ENCODE peak calls at places on chromosomes 11 and 22, in six cellular contexts. K, P, C, A, E and T are unnamed samples. For H3K4me1, the result is how much of the 10 kb centered on the place peaks cover.

GRCh38 chr22:31806751-31807150 is 52.9 kb downstream of the DEPDC5 start:
- DNase-seq in P (no peak), C (no peak), K (no peak), A (no peak), E (no peak), T (no peak)

GRCh38 chr11:35390737-35391682 is 28.3 kb downstream of the SLC1A2 start:
- DNase-seq in A (peak), P (no peak), E (no peak), K (peak), C (no peak), T (no peak)

GRCh38 chr22:42906605-42907338 is 49.7 kb upstream of the ARFGAP3 start:
- DNase-seq in A (no peak), C (no peak), E (peak), K (no peak), P (peak), T (peak)

GRCh38 chr11:8717544-8717875 is 34.9 kb downstream of the RPL27A start:
- DNase-seq in E (no peak), P (no peak), A (no peak), C (no peak), K (no peak), T (no peak)

GRCh38 chr11:28618426-28618825 is 510.2 kb downstream of the METTL15 start:
- DNase-seq in P (no peak), K (no peak), A (no peak), E (no peak), C (no peak), T (no peak)

GRCh38 chr11:118098996-118099837 is 12.5 kb upstream of the SMIM35 start:
- DNase-seq in C (no peak), E (peak), A (no peak), K (no peak), P (no peak), T (no peak)

GRCh38 chr11:83611616-83612015 is 325.4 kb upstream of the CCDC90B start:
- DNase-seq in P (no peak), C (no peak), K (no peak), A (no peak), E (no peak), T (no peak)

GRCh38 chr11:27285761-27286160 is 77.3 kb downstream of the CCDC34 start:
- DNase-seq in C (no peak), A (no peak), K (no peak), E (peak), P (no peak), T (no peak)

GRCh38 chr11:126419801-126420729 is 64.6 kb downstream of the ST3GAL4 start:
- DNase-seq in K (no peak), C (no peak), P (no peak), E (no peak), A (no peak), T (no peak)

GRCh38 chr11:128328955-128329551 is 258.3 kb downstream of the ETS1 start:
- DNase-seq in P (no peak), K (no peak), C (no peak), E (peak), A (no peak), T (peak)

DNA sequence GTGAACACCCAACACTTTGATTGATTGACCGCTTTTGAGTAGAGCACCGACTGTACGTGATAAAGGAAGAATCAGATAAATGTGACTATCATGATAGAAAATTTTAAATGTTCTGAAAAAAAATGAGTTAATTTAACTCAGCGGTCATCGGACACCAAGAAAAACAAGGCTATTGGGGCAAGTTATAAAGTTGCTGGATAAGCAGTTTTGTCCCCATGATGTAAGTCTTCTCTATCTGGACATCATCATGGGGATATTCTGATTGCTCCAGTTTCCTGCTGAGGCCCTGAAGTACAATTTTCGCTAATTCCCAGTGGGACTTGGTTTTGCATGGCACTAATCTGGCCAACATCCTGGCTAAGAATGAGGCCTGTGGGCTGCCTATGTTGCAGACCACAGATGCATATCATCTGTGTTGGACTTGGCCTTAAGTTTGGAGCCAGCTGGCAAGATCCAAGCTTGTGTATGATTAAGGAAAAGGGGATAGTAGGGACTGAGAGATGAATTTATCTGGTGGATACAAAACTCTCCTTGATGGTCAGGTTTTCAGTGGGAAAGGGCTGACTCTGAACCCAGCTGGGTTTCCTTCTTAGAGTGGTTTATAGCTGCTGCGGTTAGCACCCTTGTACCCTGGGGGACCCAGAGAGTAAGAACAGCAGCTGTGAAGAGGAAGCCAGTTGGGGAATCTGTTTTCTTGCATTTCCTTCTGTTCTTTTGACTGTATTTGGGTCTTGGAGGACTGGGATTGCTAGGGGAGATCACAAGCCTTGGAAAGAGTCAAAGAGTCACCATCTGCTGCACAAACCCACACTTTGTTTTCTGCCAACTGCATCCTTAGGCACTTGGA is 118.3 kb downstream of the SEZ6L start:
- DNase-seq in C (no peak), K (no peak), A (no peak), E (no peak), P (no peak), T (no peak)
- H3K4me1 ChIP-seq in C (under half), K (under half), A (under half), E (under half), P (under half), T (under half)

DNA sequence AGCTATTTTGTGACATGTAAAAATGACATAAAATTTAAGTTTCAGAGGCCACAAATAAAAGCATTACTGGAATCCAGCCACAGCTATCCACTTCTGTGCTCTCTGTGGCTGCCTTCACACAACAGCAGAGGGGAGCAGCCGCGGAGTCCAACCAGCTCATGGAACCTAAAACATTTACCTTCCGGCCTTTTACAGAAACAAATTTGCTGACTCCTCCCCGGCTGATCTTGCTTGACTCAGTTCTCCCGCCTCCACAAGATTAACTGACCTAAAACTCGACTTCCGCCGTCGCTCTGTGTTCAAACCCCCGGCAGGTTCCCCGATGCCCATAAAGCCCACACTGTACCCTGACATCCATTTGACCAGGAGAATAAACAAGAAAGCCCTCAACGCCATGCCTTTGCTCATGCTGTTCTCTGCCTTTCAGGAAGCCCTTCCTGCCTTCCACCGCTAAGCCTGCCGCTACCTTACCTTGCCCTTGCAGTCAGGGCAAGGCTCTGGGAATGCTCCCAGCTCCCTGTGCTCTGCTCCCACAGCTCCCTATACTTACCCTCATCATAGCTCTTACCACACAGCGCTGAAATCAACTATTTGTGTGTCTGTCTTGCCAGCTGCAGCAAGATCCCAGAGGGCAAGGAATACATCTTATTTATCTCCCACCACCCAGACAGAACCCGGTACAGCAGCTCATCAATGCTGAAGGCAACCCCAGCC is 35.4 kb downstream of the MICAL3 start:
- DNase-seq in P (no peak), A (no peak), E (no peak), C (no peak), K (no peak), T (no peak)
- H3K4me1 ChIP-seq in P (half or more), A (under half), E (under half), C (under half), K (under half), T (under half)

DNA sequence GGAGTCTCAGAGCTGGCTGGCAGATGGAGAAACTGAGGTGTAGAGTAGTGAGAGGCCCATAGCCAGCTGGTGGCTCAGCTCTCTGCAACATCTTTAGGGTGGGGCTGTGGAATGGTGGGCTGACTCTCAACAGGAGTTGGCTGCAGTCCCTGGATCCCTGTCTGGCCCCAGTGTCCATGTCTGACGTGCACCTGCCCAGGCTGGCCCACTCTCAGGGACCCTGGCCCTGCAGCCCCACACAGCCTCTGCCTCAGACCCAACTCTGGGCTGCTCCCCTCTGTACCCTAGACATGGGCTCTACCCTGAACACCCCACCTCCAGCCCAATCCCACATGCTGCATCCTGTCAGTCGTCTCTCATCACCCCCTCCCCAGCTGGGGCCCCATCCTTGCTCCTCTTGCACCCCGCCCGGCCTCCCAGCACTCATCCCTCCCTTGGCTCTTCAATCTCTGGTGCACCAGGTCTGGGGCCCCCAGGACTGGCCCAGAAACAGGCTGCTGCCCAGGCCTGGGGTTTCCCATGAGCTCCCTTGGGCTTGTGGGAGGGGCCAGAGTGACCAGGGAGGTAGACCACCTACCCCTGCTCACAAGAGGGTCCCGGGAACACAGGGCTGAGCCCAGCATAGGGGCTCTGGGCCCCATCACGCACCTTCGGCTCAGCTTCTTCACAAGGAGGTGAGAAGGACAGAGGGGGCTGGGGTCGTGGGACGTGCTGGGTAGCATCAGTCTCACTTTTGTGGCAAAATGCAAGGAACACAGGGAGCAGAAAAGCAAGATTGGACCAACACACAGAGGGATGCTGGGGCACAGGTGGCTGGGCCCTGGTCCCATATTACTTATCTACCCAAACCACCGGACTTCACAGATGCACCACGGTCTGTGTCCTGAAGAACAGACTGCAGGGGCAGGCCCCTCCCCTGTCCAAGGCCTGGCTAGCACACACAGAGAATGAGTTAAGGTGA is 31.5 kb downstream of the ARVCF start:
- DNase-seq in A (no peak), P (no peak), E (no peak), K (no peak), C (no peak), T (no peak)
- H3K4me1 ChIP-seq in A (under half), P (half or more), E (under half), K (under half), C (under half), T (under half)

GRCh38 chr11:9823887-9824385 is 160.1 kb downstream of the SWAP70 start:
- DNase-seq in A (peak), K (no peak), P (no peak), E (no peak), C (no peak), T (no peak)
- H3K4me1 ChIP-seq in A (under half), K (under half), P (under half), E (under half), C (under half), T (under half)

GRCh38 chr11:19664896-19665548 is 47.6 kb upstream of the NAV2 start:
- DNase-seq in P (no peak), E (no peak), K (no peak), A (peak), C (no peak), T (no peak)
- H3K4me1 ChIP-seq in P (under half), E (under half), K (under half), A (under half), C (under half), T (under half)

DNA sequence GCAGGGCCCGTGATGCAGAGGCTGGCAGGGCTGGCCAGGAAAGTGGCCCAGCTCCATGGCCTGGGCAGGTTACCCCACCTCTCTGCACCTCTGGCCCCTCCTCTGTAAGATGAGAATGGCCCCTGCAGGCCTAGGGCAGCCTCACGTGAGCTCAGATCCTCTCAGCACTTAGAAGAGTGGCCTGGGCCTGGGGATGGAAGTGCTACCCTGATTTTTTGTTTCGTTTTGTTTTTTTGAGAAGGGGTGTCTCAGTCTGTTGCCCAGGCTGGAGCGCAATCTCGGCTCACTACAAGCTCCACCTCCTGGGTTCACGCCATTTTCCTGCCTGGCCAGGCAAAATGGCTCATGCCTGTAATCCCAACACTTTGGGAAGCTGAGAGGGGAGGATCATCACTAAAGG is 982 bp downstream of the APOBEC3H start:
- DNase-seq in E (peak), A (no peak), C (no peak), K (no peak), P (no peak), T (no peak)
- H3K4me1 ChIP-seq in E (under half), A (under half), C (under half), K (under half), P (under half), T (under half)

DNA sequence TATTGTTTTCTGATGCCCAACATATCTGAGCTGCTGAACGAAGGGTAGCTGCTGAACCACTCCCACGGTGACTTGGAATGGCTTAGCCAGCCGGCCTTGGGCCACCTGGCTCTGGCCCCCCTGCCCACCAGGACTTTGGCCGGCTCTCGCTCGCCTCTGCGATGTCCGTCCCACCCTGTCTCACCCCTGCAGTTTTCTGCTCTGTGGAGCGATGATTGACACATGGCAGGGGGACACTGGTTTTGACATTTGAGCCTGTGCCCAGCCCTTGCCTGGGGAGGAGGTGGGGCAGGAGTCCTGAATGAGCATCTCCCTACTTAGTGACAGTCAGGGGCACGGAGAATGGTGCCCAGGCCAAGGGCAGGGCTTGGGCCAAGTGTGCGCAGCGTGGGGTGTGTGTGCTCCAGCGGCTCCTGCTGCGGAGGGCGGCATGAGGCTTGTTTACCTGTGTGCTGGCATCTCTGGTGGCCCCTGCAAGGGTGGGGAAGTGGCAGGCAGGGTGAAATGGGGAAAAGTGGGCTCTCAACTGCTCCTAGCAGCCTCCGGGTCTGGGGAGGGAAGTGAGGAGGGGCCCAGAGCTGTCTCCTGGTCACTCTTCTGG is 15.7 kb upstream of the CDKN1C start:
- DNase-seq in A (no peak), P (no peak), C (no peak), K (no peak), E (no peak), T (no peak)
- H3K4me1 ChIP-seq in A (half or more), P (under half), C (half or more), K (under half), E (under half), T (under half)